ENCODE peak calls at places on chromosomes 6 and 20, in nine cellular contexts. H is IMR-90; T is sigmoid colon; F is fibroblast of pulmonary artery; S is activated CD8-positive, alpha-beta T cell treated with anti-CD3 and anti-CD28 coated beads for 36 hours; Y is NB4; X is Panc1; W is CD4-positive, alpha-beta T cell; C is right lobe of liver. B is an unnamed sample.

GRCh38 chr6:26196846-26197683 is 109.8 kb downstream of the HFE start:
- DNase-seq in W (peak; percentile 69), X (peak; percentile 80), F (peak; percentile 94), C (peak; percentile 74), T (peak; percentile 95), H (peak; percentile 95), Y (peak; percentile 97), S (peak; percentile 86), B (peak; percentile 82)

GRCh38 chr6:111381126-111381525 is 101.9 kb downstream of the REV3L start:
- DNase-seq in H (peak; percentile 41), W (no peak), S (no peak), F (no peak), X (no peak), C (no peak), Y (no peak), T (no peak), B (no peak)

GRCh38 chr6:118982256-118982911 is 47.4 kb upstream of the MCM9 start:
- DNase-seq in Y (no peak), H (no peak), T (no peak), W (no peak), X (no peak), F (no peak), C (no peak), S (no peak), B (no peak)

GRCh38 chr6:160391419-160392116 is 43.4 kb downstream of the SLC22A3 start:
- DNase-seq in W (no peak), T (peak; percentile 77), H (no peak), X (no peak), F (peak; percentile 89), S (no peak), Y (no peak), C (no peak), B (peak; percentile 95)

GRCh38 chr20:38957477-38957876 is 4.7 kb upstream of the DHX35 start:
- DNase-seq in W (no peak), T (no peak), S (no peak), Y (no peak), F (no peak), C (no peak), H (no peak), X (no peak), B (no peak)

GRCh38 chr6:87671555-87672029 is 30.4 kb downstream of the AKIRIN2 start:
- DNase-seq in W (no peak), T (no peak), H (no peak), Y (peak; percentile 77), F (no peak), X (no peak), C (peak; percentile 63), S (no peak), B (no peak)

GRCh38 chr6:16510245-16510644 is 251.0 kb downstream of the ATXN1 start:
- DNase-seq in F (no peak), Y (no peak), X (no peak), H (no peak), W (no peak), T (no peak), C (no peak), S (no peak), B (no peak)

GRCh38 chr6:106085984-106086832 is at the start of gene PRDM1:
- DNase-seq in Y (peak; percentile 95), S (peak; percentile 89), X (no peak), F (peak; percentile 47), T (peak; percentile 86), W (peak; percentile 53), H (peak; percentile 72), C (peak; percentile 74), B (peak; percentile 84)

GRCh38 chr6:35050291-35050987 is 90.7 kb downstream of the TCP11 start:
- DNase-seq in W (no peak), S (no peak), Y (peak; percentile 71), F (no peak), H (no peak), T (peak; percentile 60), C (no peak), X (no peak), B (no peak)

GRCh38 chr20:45433316-45433715 is 17.4 kb downstream of the PIGT start:
- DNase-seq in X (no peak), W (no peak), F (peak; percentile 45), T (peak; percentile 79), Y (no peak), S (no peak), H (peak; percentile 75), C (no peak), B (no peak)

GRCh38 chr20:53524589-53525311 is 68.9 kb downstream of the ZNF217 start:
- DNase-seq in T (no peak), H (no peak), W (no peak), Y (no peak), X (no peak), S (no peak), F (no peak), C (peak; percentile 28), B (no peak)

GRCh38 chr6:44475417-44475778 is 87.9 kb downstream of the CDC5L start:
- DNase-seq in X (no peak), W (no peak), H (no peak), F (no peak), T (no peak), C (no peak), Y (no peak), S (no peak), B (no peak)

GRCh38 chr6:137910424-137910834 is 43.4 kb downstream of the TNFAIP3 start:
- DNase-seq in Y (peak; percentile 93), T (no peak), H (no peak), W (no peak), S (no peak), C (no peak), X (no peak), F (no peak), B (no peak)

GRCh38 chr6:30963641-30964040 is 19.9 kb upstream of the MUC21 start:
- DNase-seq in C (no peak), F (no peak), S (no peak), H (peak; percentile 47), X (no peak), T (no peak), W (no peak), Y (no peak), B (peak; percentile 32)

GRCh38 chr6:33981421-33981820 is 164.5 kb downstream of the GRM4 start:
- DNase-seq in H (no peak), Y (no peak), C (peak; percentile 28), F (no peak), X (no peak), T (no peak), S (no peak), W (no peak), B (no peak)

GRCh38 chr6:113645576-113645970 is 211.6 kb upstream of the MARCKS start:
- DNase-seq in C (no peak), F (peak; percentile 78), X (no peak), H (peak; percentile 97), T (no peak), S (no peak), W (no peak), Y (no peak), B (peak; percentile 99)

GRCh38 chr20:1300083-1300840 is 28.7 kb downstream of the SDCBP2 start:
- DNase-seq in S (no peak), W (no peak), C (no peak), Y (no peak), T (peak; percentile 61), F (no peak), X (no peak), H (no peak), B (no peak)

GRCh38 chr20:1298166-1298565 is 30.8 kb downstream of the SDCBP2 start:
- DNase-seq in X (no peak), T (no peak), Y (no peak), W (no peak), S (no peak), C (no peak), H (no peak), F (no peak), B (no peak)

GRCh38 chr20:1301031-1301529 is 27.9 kb downstream of the SDCBP2 start:
- DNase-seq in S (peak; percentile 84), W (peak; percentile 36), Y (peak; percentile 77), C (no peak), F (peak; percentile 69), T (peak; percentile 40), H (peak; percentile 75), X (no peak), B (peak; percentile 66)

GRCh38 chr20:1298888-1299511 is 29.9 kb downstream of the SDCBP2 start:
- DNase-seq in T (peak; percentile 37), X (no peak), C (no peak), H (no peak), S (no peak), Y (no peak), W (no peak), F (no peak), B (no peak)

GRCh38 chr20:1299522-1299921 is 29.4 kb downstream of the SDCBP2 start:
- DNase-seq in T (peak; percentile 38), C (no peak), X (no peak), F (no peak), H (no peak), S (peak; percentile 56), Y (peak; percentile 42), W (peak; percentile 9), B (no peak)
- TF ChIP-seq CTCF in T (no peak), C (no peak), X (no peak), F (peak; percentile 10), H (no peak), S (peak; percentile 51), Y (peak; percentile 43), W (no peak), B (peak; percentile 32)

GRCh38 chr20:60137657-60138245 is 179.5 kb downstream of the CDH26 start:
- DNase-seq in Y (peak; percentile 88), H (peak; percentile 24), X (no peak), W (no peak), T (no peak), F (peak; percentile 6), C (no peak), S (peak; percentile 56), B (peak; percentile 50)
- TF ChIP-seq CTCF in Y (peak; percentile 67), H (peak; percentile 52), X (peak; percentile 69), W (peak; percentile 47), T (no peak), F (peak; percentile 14), C (peak; percentile 70), S (peak; percentile 56), B (peak; percentile 55)

DNA sequence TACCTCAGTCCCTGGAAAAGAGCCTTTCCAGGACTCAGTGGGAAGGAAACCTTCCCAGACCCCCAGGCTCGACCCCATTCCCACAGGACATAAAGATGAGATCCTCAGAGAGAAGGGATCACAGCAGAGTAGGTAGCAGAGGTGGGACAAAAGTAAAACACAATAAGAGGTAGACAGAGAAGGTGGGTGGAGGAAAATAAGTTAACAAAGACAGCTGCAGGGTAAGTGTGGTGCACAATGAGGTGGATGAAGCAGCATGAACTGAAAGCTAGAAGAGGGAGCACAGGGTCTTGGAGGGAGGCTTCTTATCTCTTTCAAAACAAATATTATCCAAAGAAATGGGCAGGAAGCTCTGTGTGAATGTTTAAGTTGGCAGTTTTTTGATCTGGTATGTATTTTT is 13.9 kb upstream of the MAP7 start:
- DNase-seq in C (no peak), H (no peak), Y (no peak), X (no peak), T (no peak), F (no peak), S (no peak), W (no peak), B (no peak)
- TF ChIP-seq CTCF in C (no peak), H (no peak), Y (no peak), X (no peak), T (no peak), F (no peak), S (no peak), W (no peak), B (no peak)

DNA sequence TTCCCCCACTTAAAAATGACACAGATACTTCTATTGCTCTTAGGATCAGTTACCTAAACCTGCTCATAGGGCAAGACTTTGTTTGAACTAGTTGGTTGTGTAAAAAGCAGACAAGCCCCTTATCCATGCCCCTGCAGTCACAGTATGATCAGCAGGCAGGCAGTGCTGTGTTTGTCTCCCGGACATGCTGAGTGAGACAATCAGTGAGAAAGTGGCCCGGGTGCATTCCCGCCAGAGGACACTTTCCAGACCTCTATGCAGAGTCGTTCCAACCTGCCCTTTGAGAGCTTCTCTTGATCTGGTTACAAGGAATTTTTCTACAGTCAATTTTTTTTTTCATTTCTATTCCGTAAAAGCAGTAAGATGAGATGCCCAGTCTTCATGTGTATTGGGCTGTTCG is 6.2 kb downstream of the LSM14B start:
- DNase-seq in C (no peak), X (no peak), T (no peak), S (no peak), W (no peak), H (no peak), Y (no peak), F (no peak), B (no peak)
- TF ChIP-seq CTCF in C (no peak), X (no peak), T (no peak), S (no peak), W (no peak), H (no peak), Y (no peak), F (no peak), B (no peak)